ENCODE peak calls at places on chromosomes 6 and 20, in five cellular contexts. One of them, this sample, is unnamed.

GRCh38 chr20:50788868-50789125 is 6.1 kb upstream of the BCAS4 start:
- DNase-seq in EH: no peak
- DNase-seq in cerebellum: no peak
- DNase-seq in HS-27A: no peak
- DNase-seq in SK-MEL-5: no peak
- DNase-seq in this sample: no peak

GRCh38 chr20:17083738-17084137 is 143.1 kb upstream of the PCSK2 start:
- DNase-seq in EH: no peak
- DNase-seq in cerebellum: no peak
- DNase-seq in HS-27A: no peak
- DNase-seq in SK-MEL-5: peak; percentile 28
- DNase-seq in this sample: no peak

GRCh38 chr6:53979468-53980067 is 131.7 kb upstream of the MLIP start:
- DNase-seq in EH: peak; percentile 49
- DNase-seq in cerebellum: peak; percentile 14
- DNase-seq in HS-27A: no peak
- DNase-seq in SK-MEL-5: peak; percentile 58
- DNase-seq in this sample: no peak

GRCh38 chr20:43430265-43430664 is 27.4 kb upstream of the SRSF6 start:
- DNase-seq in EH: no peak
- DNase-seq in cerebellum: no peak
- DNase-seq in HS-27A: no peak
- DNase-seq in SK-MEL-5: no peak
- DNase-seq in this sample: no peak

GRCh38 chr20:215796-216195 is 11.3 kb upstream of the DEFB129 start:
- DNase-seq in EH: no peak
- DNase-seq in cerebellum: no peak
- DNase-seq in HS-27A: no peak
- DNase-seq in SK-MEL-5: peak; percentile 24
- DNase-seq in this sample: no peak

GRCh38 chr6:106783631-106784566 is 154.5 kb downstream of the QRSL1 start:
- DNase-seq in EH: no peak
- DNase-seq in cerebellum: no peak
- DNase-seq in HS-27A: no peak
- DNase-seq in SK-MEL-5: no peak
- DNase-seq in this sample: no peak

GRCh38 chr6:132214716-132215115 is 186.6 kb downstream of the MOXD1 start:
- DNase-seq in EH: no peak
- DNase-seq in cerebellum: no peak
- DNase-seq in HS-27A: no peak
- DNase-seq in SK-MEL-5: no peak
- DNase-seq in this sample: no peak

GRCh38 chr6:158780963-158781691 is 38.0 kb downstream of the EZR start:
- DNase-seq in EH: no peak
- DNase-seq in cerebellum: no peak
- DNase-seq in HS-27A: no peak
- DNase-seq in SK-MEL-5: no peak
- DNase-seq in this sample: no peak

GRCh38 chr6:144305985-144306384 is 20.9 kb downstream of the UTRN start:
- DNase-seq in EH: peak; percentile 70
- DNase-seq in cerebellum: no peak
- DNase-seq in HS-27A: no peak
- DNase-seq in SK-MEL-5: no peak
- DNase-seq in this sample: no peak

GRCh38 chr6:13908955-13909381 is 15.8 kb upstream of the RNF182 start:
- DNase-seq in EH: peak; percentile 72
- DNase-seq in cerebellum: peak; percentile 87
- DNase-seq in HS-27A: peak; percentile 49
- DNase-seq in SK-MEL-5: peak; percentile 88
- DNase-seq in this sample: peak; percentile 51

GRCh38 chr6:156028310-156029131 is 572.9 kb upstream of the NOX3 start:
- DNase-seq in EH: peak; percentile 73
- DNase-seq in cerebellum: no peak
- DNase-seq in HS-27A: no peak
- DNase-seq in SK-MEL-5: no peak
- DNase-seq in this sample: no peak

GRCh38 chr6:39075010-39075738 is 26.6 kb downstream of the GLP1R start:
- DNase-seq in EH: no peak
- DNase-seq in cerebellum: no peak
- DNase-seq in HS-27A: no peak
- DNase-seq in SK-MEL-5: no peak
- DNase-seq in this sample: no peak

GRCh38 chr6:126657556-126658129 is 317.7 kb downstream of the CENPW start:
- DNase-seq in EH: peak; percentile 47
- DNase-seq in cerebellum: no peak
- DNase-seq in HS-27A: peak; percentile 20
- DNase-seq in SK-MEL-5: peak; percentile 56
- DNase-seq in this sample: peak; percentile 29

GRCh38 chr20:31691646-31692275 is 30.9 kb downstream of the BCL2L1 start:
- DNase-seq in EH: peak; percentile 80
- DNase-seq in cerebellum: no peak
- DNase-seq in HS-27A: no peak
- DNase-seq in SK-MEL-5: no peak
- DNase-seq in this sample: no peak

GRCh38 chr20:19995220-19995863 is 21.8 kb upstream of the NAA20 start:
- DNase-seq in EH: peak; percentile 80
- DNase-seq in cerebellum: peak; percentile 41
- DNase-seq in HS-27A: no peak
- DNase-seq in SK-MEL-5: peak; percentile 72
- DNase-seq in this sample: peak; percentile 38